ENCODE peak calls at places on chromosome 20, in nine cellular contexts. One of them, this sample, is unnamed.

GRCh38 chr20:58179432-58180099 is 48.9 kb downstream of the ANKRD60 start:
- DNase-seq in GM12865: peak; percentile 44
- DNase-seq in KG1: peak; percentile 4
- DNase-seq in K562: peak; percentile 87
- DNase-seq in stimulated activated CD4-positive, alpha-beta T cell treated with anti-CD3 and anti-CD28 coated beads, Interleukin-1b, Interleukin-23, amount 100 ng/mL, for 24 hours: peak; percentile 50
- DNase-seq in kidney: peak; percentile 80
- DNase-seq in stimulated activated CD8-positive, alpha-beta memory T cell treated with anti-CD3 and anti-CD28 coated beads, Interleukin-2, amount 100 ng/mL, for 1 hour: peak; percentile 27
- DNase-seq in endodermal cell: peak; percentile 90
- DNase-seq in hippocampal formation: peak; percentile 35
- DNase-seq in this sample: peak; percentile 5

GRCh38 chr20:42981258-42981657 is 208.4 kb downstream of the PTPRT start:
- DNase-seq in endodermal cell: no peak
- DNase-seq in hippocampal formation: no peak
- DNase-seq in stimulated activated CD4-positive, alpha-beta T cell treated with anti-CD3 and anti-CD28 coated beads, Interleukin-1b, Interleukin-23, amount 100 ng/mL, for 24 hours: no peak
- DNase-seq in stimulated activated CD8-positive, alpha-beta memory T cell treated with anti-CD3 and anti-CD28 coated beads, Interleukin-2, amount 100 ng/mL, for 1 hour: no peak
- DNase-seq in KG1: no peak
- DNase-seq in GM12865: no peak
- DNase-seq in kidney: no peak
- DNase-seq in K562: no peak
- DNase-seq in this sample: no peak

GRCh38 chr20:5863040-5863811 is 87.1 kb downstream of the TRMT6 start:
- DNase-seq in K562: no peak
- DNase-seq in GM12865: no peak
- DNase-seq in stimulated activated CD8-positive, alpha-beta memory T cell treated with anti-CD3 and anti-CD28 coated beads, Interleukin-2, amount 100 ng/mL, for 1 hour: no peak
- DNase-seq in kidney: peak; percentile 55
- DNase-seq in endodermal cell: no peak
- DNase-seq in stimulated activated CD4-positive, alpha-beta T cell treated with anti-CD3 and anti-CD28 coated beads, Interleukin-1b, Interleukin-23, amount 100 ng/mL, for 24 hours: no peak
- DNase-seq in hippocampal formation: no peak
- DNase-seq in KG1: no peak
- DNase-seq in this sample: no peak

GRCh38 chr20:33480071-33480470 is 9.8 kb upstream of the CBFA2T2 start:
- DNase-seq in stimulated activated CD8-positive, alpha-beta memory T cell treated with anti-CD3 and anti-CD28 coated beads, Interleukin-2, amount 100 ng/mL, for 1 hour: no peak
- DNase-seq in GM12865: no peak
- DNase-seq in K562: no peak
- DNase-seq in KG1: no peak
- DNase-seq in stimulated activated CD4-positive, alpha-beta T cell treated with anti-CD3 and anti-CD28 coated beads, Interleukin-1b, Interleukin-23, amount 100 ng/mL, for 24 hours: no peak
- DNase-seq in kidney: peak; percentile 8
- DNase-seq in hippocampal formation: no peak
- DNase-seq in endodermal cell: no peak
- DNase-seq in this sample: no peak

GRCh38 chr20:60095456-60095855 is 137.2 kb downstream of the CDH26 start:
- DNase-seq in K562: no peak
- DNase-seq in kidney: no peak
- DNase-seq in GM12865: no peak
- DNase-seq in stimulated activated CD8-positive, alpha-beta memory T cell treated with anti-CD3 and anti-CD28 coated beads, Interleukin-2, amount 100 ng/mL, for 1 hour: no peak
- DNase-seq in endodermal cell: no peak
- DNase-seq in hippocampal formation: no peak
- DNase-seq in stimulated activated CD4-positive, alpha-beta T cell treated with anti-CD3 and anti-CD28 coated beads, Interleukin-1b, Interleukin-23, amount 100 ng/mL, for 24 hours: no peak
- DNase-seq in KG1: no peak
- DNase-seq in this sample: no peak

GRCh38 chr20:18213002-18213401 is 75.3 kb upstream of the ZNF133 start:
- DNase-seq in hippocampal formation: no peak
- DNase-seq in kidney: no peak
- DNase-seq in stimulated activated CD8-positive, alpha-beta memory T cell treated with anti-CD3 and anti-CD28 coated beads, Interleukin-2, amount 100 ng/mL, for 1 hour: no peak
- DNase-seq in stimulated activated CD4-positive, alpha-beta T cell treated with anti-CD3 and anti-CD28 coated beads, Interleukin-1b, Interleukin-23, amount 100 ng/mL, for 24 hours: no peak
- DNase-seq in endodermal cell: no peak
- DNase-seq in GM12865: no peak
- DNase-seq in K562: no peak
- DNase-seq in KG1: no peak
- DNase-seq in this sample: no peak

GRCh38 chr20:41386502-41387427 is 20.1 kb upstream of the EMILIN3 start:
- DNase-seq in stimulated activated CD8-positive, alpha-beta memory T cell treated with anti-CD3 and anti-CD28 coated beads, Interleukin-2, amount 100 ng/mL, for 1 hour: no peak
- DNase-seq in K562: no peak
- DNase-seq in endodermal cell: no peak
- DNase-seq in stimulated activated CD4-positive, alpha-beta T cell treated with anti-CD3 and anti-CD28 coated beads, Interleukin-1b, Interleukin-23, amount 100 ng/mL, for 24 hours: no peak
- DNase-seq in KG1: no peak
- DNase-seq in kidney: no peak
- DNase-seq in GM12865: no peak
- DNase-seq in hippocampal formation: no peak
- DNase-seq in this sample: no peak

GRCh38 chr20:6074145-6074561 is 20.3 kb upstream of the LRRN4 start:
- DNase-seq in kidney: no peak
- DNase-seq in stimulated activated CD4-positive, alpha-beta T cell treated with anti-CD3 and anti-CD28 coated beads, Interleukin-1b, Interleukin-23, amount 100 ng/mL, for 24 hours: no peak
- DNase-seq in stimulated activated CD8-positive, alpha-beta memory T cell treated with anti-CD3 and anti-CD28 coated beads, Interleukin-2, amount 100 ng/mL, for 1 hour: no peak
- DNase-seq in GM12865: peak; percentile 59
- DNase-seq in hippocampal formation: no peak
- DNase-seq in endodermal cell: peak; percentile 73
- DNase-seq in KG1: peak; percentile 17
- DNase-seq in K562: no peak
- DNase-seq in this sample: no peak

GRCh38 chr20:23242556-23243180 is 107.9 kb upstream of the NXT1 start:
- DNase-seq in KG1: no peak
- DNase-seq in kidney: no peak
- DNase-seq in stimulated activated CD4-positive, alpha-beta T cell treated with anti-CD3 and anti-CD28 coated beads, Interleukin-1b, Interleukin-23, amount 100 ng/mL, for 24 hours: no peak
- DNase-seq in hippocampal formation: no peak
- DNase-seq in endodermal cell: no peak
- DNase-seq in GM12865: no peak
- DNase-seq in K562: no peak
- DNase-seq in stimulated activated CD8-positive, alpha-beta memory T cell treated with anti-CD3 and anti-CD28 coated beads, Interleukin-2, amount 100 ng/mL, for 1 hour: no peak
- DNase-seq in this sample: no peak

GRCh38 chr20:48242623-48243022 is 457.3 kb upstream of the SULF2 start:
- DNase-seq in hippocampal formation: no peak
- DNase-seq in GM12865: no peak
- DNase-seq in stimulated activated CD8-positive, alpha-beta memory T cell treated with anti-CD3 and anti-CD28 coated beads, Interleukin-2, amount 100 ng/mL, for 1 hour: no peak
- DNase-seq in KG1: no peak
- DNase-seq in endodermal cell: no peak
- DNase-seq in stimulated activated CD4-positive, alpha-beta T cell treated with anti-CD3 and anti-CD28 coated beads, Interleukin-1b, Interleukin-23, amount 100 ng/mL, for 24 hours: no peak
- DNase-seq in K562: no peak
- DNase-seq in kidney: no peak
- DNase-seq in this sample: no peak

GRCh38 chr20:2005359-2005758 is 11.5 kb upstream of the PDYN start:
- DNase-seq in hippocampal formation: no peak
- DNase-seq in KG1: no peak
- DNase-seq in stimulated activated CD4-positive, alpha-beta T cell treated with anti-CD3 and anti-CD28 coated beads, Interleukin-1b, Interleukin-23, amount 100 ng/mL, for 24 hours: no peak
- DNase-seq in kidney: no peak
- DNase-seq in K562: no peak
- DNase-seq in GM12865: no peak
- DNase-seq in stimulated activated CD8-positive, alpha-beta memory T cell treated with anti-CD3 and anti-CD28 coated beads, Interleukin-2, amount 100 ng/mL, for 1 hour: no peak
- DNase-seq in endodermal cell: no peak
- DNase-seq in this sample: no peak

GRCh38 chr20:37042986-37043972 is 52.5 kb downstream of the RBL1 start:
- DNase-seq in GM12865: peak; percentile 91
- DNase-seq in kidney: no peak
- DNase-seq in KG1: no peak
- DNase-seq in stimulated activated CD4-positive, alpha-beta T cell treated with anti-CD3 and anti-CD28 coated beads, Interleukin-1b, Interleukin-23, amount 100 ng/mL, for 24 hours: no peak
- DNase-seq in K562: no peak
- DNase-seq in hippocampal formation: no peak
- DNase-seq in stimulated activated CD8-positive, alpha-beta memory T cell treated with anti-CD3 and anti-CD28 coated beads, Interleukin-2, amount 100 ng/mL, for 1 hour: no peak
- DNase-seq in endodermal cell: no peak
- DNase-seq in this sample: no peak

GRCh38 chr20:36273414-36274247 is 32.5 kb upstream of the DLGAP4 start:
- DNase-seq in stimulated activated CD8-positive, alpha-beta memory T cell treated with anti-CD3 and anti-CD28 coated beads, Interleukin-2, amount 100 ng/mL, for 1 hour: no peak
- DNase-seq in stimulated activated CD4-positive, alpha-beta T cell treated with anti-CD3 and anti-CD28 coated beads, Interleukin-1b, Interleukin-23, amount 100 ng/mL, for 24 hours: no peak
- DNase-seq in endodermal cell: no peak
- DNase-seq in GM12865: peak; percentile 42
- DNase-seq in K562: no peak
- DNase-seq in kidney: no peak
- DNase-seq in KG1: no peak
- DNase-seq in hippocampal formation: no peak
- DNase-seq in this sample: no peak

GRCh38 chr20:2653511-2654383 is 1.3 kb downstream of the NOP56 start:
- DNase-seq in K562: no peak
- DNase-seq in stimulated activated CD4-positive, alpha-beta T cell treated with anti-CD3 and anti-CD28 coated beads, Interleukin-1b, Interleukin-23, amount 100 ng/mL, for 24 hours: no peak
- DNase-seq in KG1: no peak
- DNase-seq in GM12865: no peak
- DNase-seq in endodermal cell: peak; percentile 37
- DNase-seq in kidney: no peak
- DNase-seq in stimulated activated CD8-positive, alpha-beta memory T cell treated with anti-CD3 and anti-CD28 coated beads, Interleukin-2, amount 100 ng/mL, for 1 hour: no peak
- DNase-seq in hippocampal formation: no peak
- DNase-seq in this sample: no peak

GRCh38 chr20:38260378-38261053 is at the start of gene KIAA1755:
- DNase-seq in hippocampal formation: peak; percentile 80
- DNase-seq in kidney: peak; percentile 69
- DNase-seq in stimulated activated CD4-positive, alpha-beta T cell treated with anti-CD3 and anti-CD28 coated beads, Interleukin-1b, Interleukin-23, amount 100 ng/mL, for 24 hours: no peak
- DNase-seq in endodermal cell: peak; percentile 75
- DNase-seq in stimulated activated CD8-positive, alpha-beta memory T cell treated with anti-CD3 and anti-CD28 coated beads, Interleukin-2, amount 100 ng/mL, for 1 hour: no peak
- DNase-seq in GM12865: no peak
- DNase-seq in KG1: no peak
- DNase-seq in K562: peak; percentile 24
- DNase-seq in this sample: no peak

GRCh38 chr20:49219924-49220831 is 962 bp downstream of the DDX27 start:
- DNase-seq in stimulated activated CD8-positive, alpha-beta memory T cell treated with anti-CD3 and anti-CD28 coated beads, Interleukin-2, amount 100 ng/mL, for 1 hour: no peak
- DNase-seq in stimulated activated CD4-positive, alpha-beta T cell treated with anti-CD3 and anti-CD28 coated beads, Interleukin-1b, Interleukin-23, amount 100 ng/mL, for 24 hours: no peak
- DNase-seq in K562: no peak
- DNase-seq in kidney: no peak
- DNase-seq in GM12865: no peak
- DNase-seq in KG1: no peak
- DNase-seq in hippocampal formation: no peak
- DNase-seq in endodermal cell: no peak
- DNase-seq in this sample: no peak

GRCh38 chr20:47317127-47317895 is 39.2 kb downstream of the ZMYND8 start:
- DNase-seq in stimulated activated CD4-positive, alpha-beta T cell treated with anti-CD3 and anti-CD28 coated beads, Interleukin-1b, Interleukin-23, amount 100 ng/mL, for 24 hours: peak; percentile 9
- DNase-seq in stimulated activated CD8-positive, alpha-beta memory T cell treated with anti-CD3 and anti-CD28 coated beads, Interleukin-2, amount 100 ng/mL, for 1 hour: peak; percentile 15
- DNase-seq in KG1: no peak
- DNase-seq in GM12865: peak; percentile 37
- DNase-seq in K562: peak; percentile 75
- DNase-seq in kidney: peak; percentile 95
- DNase-seq in hippocampal formation: no peak
- DNase-seq in endodermal cell: peak; percentile 88
- DNase-seq in this sample: peak; percentile 30

This sample was measured in T-helper 22 cell.